ENCODE peak calls at places on chromosome 1, in five cellular contexts. G is ovary, Q is K562, S is SJCRH30, L is left ventricle myocardium inferior. Z is an unnamed sample.

GRCh38 chr1:222286039-222286438 is 261.9 kb downstream of the HHIPL2 start:
- DNase-seq in L (no peak), S (no peak), Q (no peak), G (no peak), Z (no peak)

GRCh38 chr1:4079815-4080214 is 179.7 kb upstream of the C1orf174 start:
- DNase-seq in G (no peak), Q (no peak), L (no peak), S (no peak), Z (no peak)

GRCh38 chr1:173946380-173946921 is 29.3 kb upstream of the SERPINC1 start:
- DNase-seq in S (no peak), G (no peak), L (no peak), Q (no peak), Z (no peak)

GRCh38 chr1:246690100-246690499 is 34.1 kb upstream of the SCCPDH start:
- DNase-seq in Q (no peak), G (no peak), L (no peak), S (no peak), Z (no peak)

GRCh38 chr1:55184859-55185258 is 30.3 kb downstream of the USP24 start:
- DNase-seq in L (no peak), G (no peak), S (no peak), Q (no peak), Z (no peak)

GRCh38 chr1:198686069-198686728 is 47.4 kb downstream of the PTPRC start:
- DNase-seq in G (no peak), S (peak; percentile 26), Q (no peak), L (no peak), Z (no peak)

GRCh38 chr1:9413877-9414213 is 121.2 kb downstream of the SPSB1 start:
- DNase-seq in Q (no peak), L (peak; percentile 53), S (no peak), G (no peak), Z (no peak)

GRCh38 chr1:3023994-3024393 is 2.7 kb downstream of the ACTRT2 start:
- DNase-seq in L (no peak), Q (peak; percentile 56), G (no peak), S (no peak), Z (no peak)

GRCh38 chr1:48619529-48619928 is 147.5 kb upstream of the SPATA6 start:
- DNase-seq in S (peak; percentile 38), Q (no peak), G (peak; percentile 10), L (no peak), Z (peak; percentile 66)

GRCh38 chr1:118271883-118272282 is 86.9 kb upstream of the SPAG17 start:
- DNase-seq in Q (no peak), S (no peak), L (no peak), G (no peak), Z (no peak)

GRCh38 chr1:108502138-108502537 is 52.0 kb downstream of the NBPF6 start:
- DNase-seq in G (no peak), L (no peak), S (no peak), Q (no peak), Z (no peak)

GRCh38 chr1:159939603-159940002 is 5.8 kb downstream of the IGSF9 start:
- DNase-seq in L (no peak), S (no peak), G (no peak), Q (no peak), Z (no peak)

GRCh38 chr1:12505639-12506311 is 112.2 kb downstream of the DHRS3 start:
- DNase-seq in G (no peak), S (no peak), Q (no peak), L (no peak), Z (no peak)

GRCh38 chr1:206949208-206949607 is 2.9 kb upstream of the PIGR start:
- DNase-seq in Q (no peak), G (no peak), S (no peak), L (no peak), Z (no peak)

GRCh38 chr1:13498553-13498952 is 15.2 kb downstream of the LRRC38 start:
- DNase-seq in L (no peak), G (no peak), S (no peak), Q (no peak), Z (no peak)

GRCh38 chr1:8146257-8146855 is 120.2 kb upstream of the ERRFI1 start:
- DNase-seq in G (no peak), S (no peak), L (no peak), Q (no peak), Z (no peak)
- H3K4me1 ChIP-seq in G (no peaks in the 10 kb centered on the region), S (peaks cover 36% of the 10 kb centered on the region), L (no peaks in the 10 kb centered on the region), Q (no peaks in the 10 kb centered on the region), Z (no peaks in the 10 kb centered on the region)

GRCh38 chr1:157137051-157137772 is 983 bp downstream of the ETV3 start:
- DNase-seq in G (no peak), Q (peak; percentile 38), S (no peak), L (no peak), Z (no peak)
- H3K4me1 ChIP-seq in G (peaks cover 4% of the 10 kb centered on the region), Q (peaks cover 44% of the 10 kb centered on the region), S (peaks cover 4% of the 10 kb centered on the region), L (peaks cover 51% of the 10 kb centered on the region), Z (peaks cover 13% of the 10 kb centered on the region)

DNA sequence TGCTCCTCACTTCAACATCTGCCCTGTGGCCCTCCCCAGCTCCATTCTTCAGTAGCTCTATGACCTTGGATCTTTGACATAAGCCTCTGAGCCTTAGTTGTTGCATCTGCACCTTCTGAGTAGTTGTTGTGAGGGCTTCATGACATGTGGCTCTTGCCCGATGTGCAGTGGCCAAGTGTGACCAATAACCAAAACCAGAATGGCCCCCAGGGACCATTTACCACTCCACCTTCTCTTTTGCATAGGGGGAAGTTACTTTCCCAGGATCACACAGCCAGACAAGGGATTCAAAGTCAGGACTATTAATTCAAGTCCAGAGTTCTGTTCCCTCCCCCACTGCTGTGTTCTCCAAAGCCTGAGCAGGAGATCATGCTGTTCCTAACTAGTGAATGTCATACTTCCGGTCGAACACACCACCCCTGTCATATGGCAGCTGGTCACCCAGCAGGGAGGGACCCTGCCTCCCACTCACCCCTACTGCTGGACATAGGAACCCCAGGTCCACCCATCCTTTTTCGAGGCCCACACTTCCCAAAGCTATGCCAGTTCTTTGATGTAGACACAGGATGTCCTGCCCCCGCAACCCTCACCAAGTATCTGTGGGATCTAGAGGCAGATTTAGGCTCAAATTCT is 4.0 kb downstream of the FGR start:
- DNase-seq in S (no peak), L (peak; percentile 54), Q (no peak), G (no peak), Z (no peak)
- H3K4me1 ChIP-seq in S (peaks cover 5% of the 10 kb centered on the region), L (peaks cover 85% of the 10 kb centered on the region), Q (peaks cover 13% of the 10 kb centered on the region), G (no peaks in the 10 kb centered on the region), Z (peaks cover 13% of the 10 kb centered on the region)

GRCh38 chr1:111202366-111202706 is 1.9 kb upstream of the DENND2D start:
- DNase-seq in S (no peak), Q (no peak), L (no peak), G (no peak), Z (no peak)
- H3K4me1 ChIP-seq in S (peaks cover 4% of the 10 kb centered on the region), Q (peaks cover 23% of the 10 kb centered on the region), L (peaks cover 20% of the 10 kb centered on the region), G (no peaks in the 10 kb centered on the region), Z (no peaks in the 10 kb centered on the region)

DNA sequence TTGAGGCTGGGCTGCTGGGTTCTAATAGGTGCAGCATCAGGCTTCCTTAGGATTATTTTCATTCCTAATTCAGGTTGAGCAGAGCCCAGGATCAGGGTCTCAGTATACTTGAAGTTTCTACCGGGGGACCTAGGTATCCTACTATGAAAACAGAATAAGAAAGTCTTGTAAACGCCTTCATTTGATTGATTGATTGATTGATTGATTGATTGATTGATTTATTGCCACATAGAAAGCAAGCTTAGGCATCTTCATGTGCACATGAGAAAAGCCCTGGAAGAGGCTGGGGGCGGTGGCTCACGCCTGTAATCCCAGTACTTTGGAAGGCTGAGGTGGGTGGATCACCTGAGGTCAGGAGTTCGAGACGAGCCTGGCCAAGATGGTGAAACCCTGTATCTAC is 97.4 kb upstream of the BMP8A start:
- DNase-seq in Q (no peak), G (no peak), L (no peak), S (no peak), Z (no peak)
- H3K4me1 ChIP-seq in Q (peaks cover 81% of the 10 kb centered on the region), G (peaks cover 24% of the 10 kb centered on the region), L (peaks cover 95% of the 10 kb centered on the region), S (peaks cover 43% of the 10 kb centered on the region), Z (no peaks in the 10 kb centered on the region)

GRCh38 chr1:19776933-19777332 is 22.8 kb downstream of the TMCO4 start:
- DNase-seq in S (no peak), L (no peak), Q (peak; percentile 44), G (no peak), Z (no peak)
- H3K4me1 ChIP-seq in S (peaks cover 28% of the 10 kb centered on the region), L (no peaks in the 10 kb centered on the region), Q (no peaks in the 10 kb centered on the region), G (no peaks in the 10 kb centered on the region), Z (no peaks in the 10 kb centered on the region)

GRCh38 chr1:32769524-32770220 is 47.5 kb downstream of the YARS1 start:
- DNase-seq in Q (peak; percentile 58), L (no peak), S (peak; percentile 41), G (peak; percentile 63), Z (no peak)
- H3K4me1 ChIP-seq in Q (peaks cover 12% of the 10 kb centered on the region), L (peaks cover 24% of the 10 kb centered on the region), S (peaks cover 33% of the 10 kb centered on the region), G (peaks cover 32% of the 10 kb centered on the region), Z (peaks cover 23% of the 10 kb centered on the region)

DNA sequence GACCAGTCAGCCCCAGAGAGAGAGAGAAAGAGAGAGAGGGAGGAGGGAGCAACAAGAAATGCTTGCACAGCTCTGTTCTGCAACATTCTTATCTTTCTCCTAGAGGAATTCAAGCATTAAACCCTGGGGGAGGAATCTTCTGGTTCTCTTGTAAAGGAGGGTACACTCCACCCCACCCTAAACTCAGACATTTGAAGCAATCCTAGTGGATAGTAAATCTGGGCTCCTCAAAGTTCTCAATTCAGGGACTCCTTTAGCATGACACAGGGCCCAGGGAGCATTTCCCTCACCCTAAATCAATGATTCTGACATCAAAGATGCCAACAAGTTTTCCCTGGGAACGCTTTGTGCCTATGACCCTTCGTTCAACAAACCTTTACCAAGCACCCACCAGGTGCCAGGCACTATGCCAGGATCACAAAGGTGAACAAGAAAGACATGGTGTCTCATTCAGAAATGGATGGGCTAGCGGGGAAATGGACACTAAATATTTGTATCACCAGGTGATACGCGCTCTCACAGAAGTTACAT is 11.9 kb upstream of the CAPN2 start:
- DNase-seq in G (no peak), S (no peak), Q (no peak), L (no peak), Z (no peak)
- H3K4me1 ChIP-seq in G (peaks cover 8% of the 10 kb centered on the region), S (peaks cover 23% of the 10 kb centered on the region), Q (peaks cover 26% of the 10 kb centered on the region), L (peaks cover 28% of the 10 kb centered on the region), Z (no peaks in the 10 kb centered on the region)

GRCh38 chr1:155974208-155975165 is 3.9 kb downstream of the ARHGEF2 start:
- DNase-seq in S (no peak), G (no peak), Q (no peak), L (no peak), Z (no peak)
- H3K4me1 ChIP-seq in S (peaks cover 37% of the 10 kb centered on the region), G (peaks cover 42% of the 10 kb centered on the region), Q (peaks cover 58% of the 10 kb centered on the region), L (peaks cover 99% of the 10 kb centered on the region), Z (peaks cover 3% of the 10 kb centered on the region)

DNA sequence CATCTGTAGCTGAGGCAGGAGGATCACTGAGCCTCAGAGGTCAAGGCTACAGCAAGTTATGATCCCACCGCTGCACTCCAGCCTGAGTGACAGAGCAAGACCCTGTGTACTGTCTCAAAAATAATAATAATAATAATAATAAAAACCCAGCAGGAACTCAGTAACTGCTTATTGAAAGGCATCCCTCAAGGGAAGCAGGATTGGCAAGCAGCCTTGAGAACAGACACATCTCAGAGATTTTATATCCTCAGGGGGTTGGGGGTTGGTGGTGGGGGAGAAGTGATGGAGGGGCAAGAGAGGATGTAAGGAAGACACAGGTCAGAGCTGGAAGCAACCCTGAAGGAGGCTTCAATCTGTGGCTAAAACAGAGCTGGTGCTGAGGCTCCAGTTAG is 29.6 kb downstream of the GNB1 start:
- DNase-seq in L (peak; percentile 33), G (no peak), Q (no peak), S (no peak), Z (no peak)
- H3K4me1 ChIP-seq in L (peaks cover 100% of the 10 kb centered on the region), G (peaks cover 36% of the 10 kb centered on the region), Q (peaks cover 19% of the 10 kb centered on the region), S (peaks cover 22% of the 10 kb centered on the region), Z (peaks cover 26% of the 10 kb centered on the region)

Z was measured in BE2C.